ENCODE peak calls at places on chromosomes 16 and 17, in ten cellular contexts. One of them, this sample, is unnamed.

GRCh38 chr16:10957771-10958486 is 13.6 kb downstream of the CLEC16A start:
- DNase-seq in activated CD4-positive, alpha-beta T cell treated with anti-CD3 and anti-CD28 coated beads, Interleukin-2, amount 50 U/mL, for 1 hour: no peak
- DNase-seq in D341Med: no peak
- DNase-seq in mucosa of gallbladder: no peak
- DNase-seq in activated naive CD4-positive, alpha-beta T cell treated with Interleukin-2 at 50 U/mL for 16 hours: peak; percentile 37
- DNase-seq in T-helper 17 cell: no peak
- DNase-seq in T1000: no peak
- DNase-seq in KG1: no peak
- DNase-seq in HTR-8/SVneo: no peak
- DNase-seq in NCI-H1092 treated with DMSO at 0.1 percent for 48 hours: no peak
- DNase-seq in this sample: no peak

GRCh38 chr16:14529010-14529669 is 100.9 kb downstream of the PARN start:
- DNase-seq in activated CD4-positive, alpha-beta T cell treated with anti-CD3 and anti-CD28 coated beads, Interleukin-2, amount 50 U/mL, for 1 hour: peak; percentile 40
- DNase-seq in D341Med: peak; percentile 49
- DNase-seq in mucosa of gallbladder: peak; percentile 77
- DNase-seq in activated naive CD4-positive, alpha-beta T cell treated with Interleukin-2 at 50 U/mL for 16 hours: peak; percentile 47
- DNase-seq in T-helper 17 cell: peak; percentile 12
- DNase-seq in T1000: peak; percentile 71
- DNase-seq in KG1: no peak
- DNase-seq in HTR-8/SVneo: peak; percentile 64
- DNase-seq in NCI-H1092 treated with DMSO at 0.1 percent for 48 hours: peak; percentile 62
- DNase-seq in this sample: peak; percentile 52

GRCh38 chr17:71975998-71976649 is 144.7 kb upstream of the SOX9 start:
- DNase-seq in activated CD4-positive, alpha-beta T cell treated with anti-CD3 and anti-CD28 coated beads, Interleukin-2, amount 50 U/mL, for 1 hour: no peak
- DNase-seq in D341Med: no peak
- DNase-seq in mucosa of gallbladder: peak; percentile 82
- DNase-seq in activated naive CD4-positive, alpha-beta T cell treated with Interleukin-2 at 50 U/mL for 16 hours: no peak
- DNase-seq in T-helper 17 cell: no peak
- DNase-seq in T1000: peak; percentile 94
- DNase-seq in KG1: no peak
- DNase-seq in HTR-8/SVneo: peak; percentile 92
- DNase-seq in NCI-H1092 treated with DMSO at 0.1 percent for 48 hours: no peak
- DNase-seq in this sample: no peak

GRCh38 chr17:35299108-35299507 is 56.2 kb downstream of the SLFN5 start:
- DNase-seq in activated CD4-positive, alpha-beta T cell treated with anti-CD3 and anti-CD28 coated beads, Interleukin-2, amount 50 U/mL, for 1 hour: no peak
- DNase-seq in D341Med: no peak
- DNase-seq in mucosa of gallbladder: peak; percentile 62
- DNase-seq in activated naive CD4-positive, alpha-beta T cell treated with Interleukin-2 at 50 U/mL for 16 hours: no peak
- DNase-seq in T-helper 17 cell: no peak
- DNase-seq in T1000: no peak
- DNase-seq in KG1: no peak
- DNase-seq in HTR-8/SVneo: no peak
- DNase-seq in NCI-H1092 treated with DMSO at 0.1 percent for 48 hours: no peak
- DNase-seq in this sample: no peak

GRCh38 chr17:62083651-62084050 is 18.6 kb upstream of the MED13 start:
- DNase-seq in activated CD4-positive, alpha-beta T cell treated with anti-CD3 and anti-CD28 coated beads, Interleukin-2, amount 50 U/mL, for 1 hour: no peak
- DNase-seq in D341Med: peak; percentile 12
- DNase-seq in mucosa of gallbladder: no peak
- DNase-seq in activated naive CD4-positive, alpha-beta T cell treated with Interleukin-2 at 50 U/mL for 16 hours: no peak
- DNase-seq in T-helper 17 cell: no peak
- DNase-seq in T1000: no peak
- DNase-seq in KG1: no peak
- DNase-seq in HTR-8/SVneo: no peak
- DNase-seq in NCI-H1092 treated with DMSO at 0.1 percent for 48 hours: no peak
- DNase-seq in this sample: no peak

GRCh38 chr16:89646906-89647305 is 10.6 kb downstream of the CHMP1A start:
- DNase-seq in activated CD4-positive, alpha-beta T cell treated with anti-CD3 and anti-CD28 coated beads, Interleukin-2, amount 50 U/mL, for 1 hour: no peak
- DNase-seq in D341Med: no peak
- DNase-seq in mucosa of gallbladder: no peak
- DNase-seq in activated naive CD4-positive, alpha-beta T cell treated with Interleukin-2 at 50 U/mL for 16 hours: no peak
- DNase-seq in T-helper 17 cell: no peak
- DNase-seq in T1000: no peak
- DNase-seq in KG1: no peak
- DNase-seq in HTR-8/SVneo: no peak
- DNase-seq in NCI-H1092 treated with DMSO at 0.1 percent for 48 hours: no peak
- DNase-seq in this sample: no peak

GRCh38 chr17:1108810-1109605 is 70.8 kb downstream of the ABR start:
- DNase-seq in activated CD4-positive, alpha-beta T cell treated with anti-CD3 and anti-CD28 coated beads, Interleukin-2, amount 50 U/mL, for 1 hour: peak; percentile 66
- DNase-seq in D341Med: peak; percentile 77
- DNase-seq in mucosa of gallbladder: peak; percentile 52
- DNase-seq in activated naive CD4-positive, alpha-beta T cell treated with Interleukin-2 at 50 U/mL for 16 hours: peak; percentile 64
- DNase-seq in T-helper 17 cell: peak; percentile 61
- DNase-seq in T1000: no peak
- DNase-seq in KG1: no peak
- DNase-seq in HTR-8/SVneo: peak; percentile 41
- DNase-seq in NCI-H1092 treated with DMSO at 0.1 percent for 48 hours: peak; percentile 37
- DNase-seq in this sample: peak; percentile 59

GRCh38 chr17:30450125-30451027 is 26.8 kb upstream of the GOSR1 start:
- DNase-seq in activated CD4-positive, alpha-beta T cell treated with anti-CD3 and anti-CD28 coated beads, Interleukin-2, amount 50 U/mL, for 1 hour: no peak
- DNase-seq in D341Med: no peak
- DNase-seq in mucosa of gallbladder: no peak
- DNase-seq in activated naive CD4-positive, alpha-beta T cell treated with Interleukin-2 at 50 U/mL for 16 hours: no peak
- DNase-seq in T-helper 17 cell: no peak
- DNase-seq in T1000: no peak
- DNase-seq in KG1: no peak
- DNase-seq in HTR-8/SVneo: no peak
- DNase-seq in NCI-H1092 treated with DMSO at 0.1 percent for 48 hours: no peak
- DNase-seq in this sample: no peak

GRCh38 chr16:84610385-84610784 is 7.5 kb downstream of the COTL1 start:
- DNase-seq in activated CD4-positive, alpha-beta T cell treated with anti-CD3 and anti-CD28 coated beads, Interleukin-2, amount 50 U/mL, for 1 hour: no peak
- DNase-seq in D341Med: peak; percentile 9
- DNase-seq in mucosa of gallbladder: no peak
- DNase-seq in activated naive CD4-positive, alpha-beta T cell treated with Interleukin-2 at 50 U/mL for 16 hours: no peak
- DNase-seq in T-helper 17 cell: no peak
- DNase-seq in T1000: no peak
- DNase-seq in KG1: no peak
- DNase-seq in HTR-8/SVneo: no peak
- DNase-seq in NCI-H1092 treated with DMSO at 0.1 percent for 48 hours: no peak
- DNase-seq in this sample: no peak

GRCh38 chr16:14416184-14416583 is 213.9 kb downstream of the PARN start:
- DNase-seq in activated CD4-positive, alpha-beta T cell treated with anti-CD3 and anti-CD28 coated beads, Interleukin-2, amount 50 U/mL, for 1 hour: no peak
- DNase-seq in D341Med: no peak
- DNase-seq in mucosa of gallbladder: no peak
- DNase-seq in activated naive CD4-positive, alpha-beta T cell treated with Interleukin-2 at 50 U/mL for 16 hours: no peak
- DNase-seq in T-helper 17 cell: no peak
- DNase-seq in T1000: no peak
- DNase-seq in KG1: no peak
- DNase-seq in HTR-8/SVneo: no peak
- DNase-seq in NCI-H1092 treated with DMSO at 0.1 percent for 48 hours: no peak
- DNase-seq in this sample: no peak

GRCh38 chr17:50117202-50118040 is 12.5 kb downstream of the SAMD14 start:
- DNase-seq in activated CD4-positive, alpha-beta T cell treated with anti-CD3 and anti-CD28 coated beads, Interleukin-2, amount 50 U/mL, for 1 hour: peak; percentile 63
- DNase-seq in D341Med: peak; percentile 95
- DNase-seq in mucosa of gallbladder: peak; percentile 24
- DNase-seq in activated naive CD4-positive, alpha-beta T cell treated with Interleukin-2 at 50 U/mL for 16 hours: peak; percentile 71
- DNase-seq in T-helper 17 cell: peak; percentile 57
- DNase-seq in T1000: no peak
- DNase-seq in KG1: no peak
- DNase-seq in HTR-8/SVneo: no peak
- DNase-seq in NCI-H1092 treated with DMSO at 0.1 percent for 48 hours: peak; percentile 50
- DNase-seq in this sample: peak; percentile 60

GRCh38 chr17:77666480-77666879 is 292.0 kb upstream of the TNRC6C start:
- DNase-seq in activated CD4-positive, alpha-beta T cell treated with anti-CD3 and anti-CD28 coated beads, Interleukin-2, amount 50 U/mL, for 1 hour: no peak
- DNase-seq in D341Med: no peak
- DNase-seq in mucosa of gallbladder: no peak
- DNase-seq in activated naive CD4-positive, alpha-beta T cell treated with Interleukin-2 at 50 U/mL for 16 hours: no peak
- DNase-seq in T-helper 17 cell: no peak
- DNase-seq in T1000: no peak
- DNase-seq in KG1: no peak
- DNase-seq in HTR-8/SVneo: no peak
- DNase-seq in NCI-H1092 treated with DMSO at 0.1 percent for 48 hours: no peak
- DNase-seq in this sample: no peak

This sample was measured in stimulated activated CD4-positive, alpha-beta T cell treated with anti-CD3 and anti-CD28 coated beads, Interleukin-4, amount 100 ng/mL, for 24 hours.